ENCODE peak calls at places on chromosomes 11 and 22, in four cellular contexts. One of them, this sample, is unnamed.
A peak's percentile ranks its signal among the peaks of the same experiment; 100 is the strongest.

GRCh38 chr22:41664490-41664889 is 24.2 kb downstream of the SNU13 start:
- DNase-seq in fibroblast of lung: no peak
- DNase-seq in PC-3: peak; percentile 5
- DNase-seq in keratinocyte: no peak
- DNase-seq in this sample: no peak

GRCh38 chr11:7548659-7549283 is 35.0 kb downstream of the PPFIBP2 start:
- DNase-seq in fibroblast of lung: no peak
- DNase-seq in PC-3: peak; percentile 52
- DNase-seq in keratinocyte: no peak
- DNase-seq in this sample: no peak

GRCh38 chr11:72743321-72744221 is 8.6 kb downstream of the ARAP1 start:
- DNase-seq in fibroblast of lung: no peak
- DNase-seq in PC-3: no peak
- DNase-seq in keratinocyte: no peak
- DNase-seq in this sample: no peak

GRCh38 chr11:100791103-100791502 is 104.0 kb downstream of the ARHGAP42 start:
- DNase-seq in fibroblast of lung: no peak
- DNase-seq in PC-3: no peak
- DNase-seq in keratinocyte: no peak
- DNase-seq in this sample: no peak

GRCh38 chr22:41933411-41934177 is 7.0 kb upstream of the TNFRSF13C start:
- DNase-seq in fibroblast of lung: no peak
- DNase-seq in PC-3: no peak
- DNase-seq in keratinocyte: no peak
- DNase-seq in this sample: no peak

GRCh38 chr11:69917529-69917928 is 98.3 kb upstream of the FGF3 start:
- DNase-seq in fibroblast of lung: no peak
- DNase-seq in PC-3: no peak
- DNase-seq in keratinocyte: no peak
- DNase-seq in this sample: no peak

GRCh38 chr11:64546600-64546999 is 44.4 kb upstream of the SLC22A12 start:
- DNase-seq in fibroblast of lung: no peak
- DNase-seq in PC-3: no peak
- DNase-seq in keratinocyte: no peak
- DNase-seq in this sample: no peak

GRCh38 chr11:106061249-106061794 is 15.8 kb downstream of the KBTBD3 start:
- DNase-seq in fibroblast of lung: no peak
- DNase-seq in PC-3: no peak
- DNase-seq in keratinocyte: no peak
- DNase-seq in this sample: no peak

DNA sequence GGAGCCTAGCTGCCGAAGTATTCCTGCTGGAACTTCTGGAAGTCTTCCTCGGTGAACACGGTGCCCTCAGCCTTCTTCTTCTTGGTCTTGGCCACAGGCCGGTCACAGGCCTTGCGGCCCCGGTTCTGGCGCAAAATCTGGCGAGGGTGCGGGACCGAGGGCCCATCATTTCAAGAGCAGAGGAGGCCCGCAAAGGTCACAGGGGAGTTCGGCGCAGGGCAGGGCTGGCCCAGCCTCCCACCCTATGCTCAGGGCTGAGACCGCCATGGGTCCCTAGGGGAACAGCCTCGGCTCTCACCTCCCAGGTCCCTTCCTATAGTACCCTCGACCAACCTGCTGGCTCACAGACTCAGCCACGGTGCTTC is 3.1 kb downstream of the RPS19BP1 start:
- DNase-seq in fibroblast of lung: no peak
- DNase-seq in PC-3: no peak
- DNase-seq in keratinocyte: no peak
- DNase-seq in this sample: no peak
- H3K4me2 ChIP-seq in fibroblast of lung: no peak overlapping the region
- H3K4me2 ChIP-seq in PC-3: peak overlapping the region; percentile 46
- H3K4me2 ChIP-seq in keratinocyte: peak overlapping the region; percentile 3
- H3K4me2 ChIP-seq in this sample: peak overlapping the region; percentile 66

GRCh38 chr11:46277623-46278386 is at the start of gene CREB3L1:
- DNase-seq in fibroblast of lung: peak; percentile 17
- DNase-seq in PC-3: no peak
- DNase-seq in keratinocyte: no peak
- DNase-seq in this sample: no peak
- TF ChIP-seq EZH2 in fibroblast of lung: no peak
- TF ChIP-seq EZH2 in PC-3: peak; percentile 58
- TF ChIP-seq EZH2 in keratinocyte: peak; percentile 70
- TF ChIP-seq EZH2 in this sample: no peak

DNA sequence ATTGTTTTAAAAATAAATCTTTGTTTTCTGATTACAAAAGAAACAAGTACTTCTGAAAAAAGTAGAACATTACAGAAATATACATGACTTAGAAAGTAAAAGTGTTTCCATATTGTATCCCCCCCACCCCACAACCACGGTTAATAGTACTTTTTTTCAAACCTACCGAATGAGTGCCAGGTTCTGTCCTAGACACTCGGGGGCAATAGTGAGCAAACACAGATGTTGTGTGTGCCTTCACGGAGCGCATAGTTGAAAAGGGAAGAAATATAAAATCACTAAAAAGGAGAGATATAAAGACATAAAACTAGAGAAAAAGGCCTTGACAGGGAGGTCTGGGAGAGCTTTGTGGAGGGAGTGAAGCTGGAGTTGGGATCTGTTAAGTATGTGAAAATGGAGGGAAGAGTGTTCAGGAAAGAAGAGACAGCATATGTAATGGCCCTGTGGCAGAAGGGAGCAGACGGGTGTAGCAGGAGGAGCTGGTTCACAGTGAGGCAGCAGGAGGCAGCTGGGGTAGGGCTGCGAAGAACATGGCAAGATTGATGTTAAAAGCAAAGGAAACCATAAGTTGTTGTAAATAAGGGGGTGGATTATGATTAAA is 42.1 kb upstream of the ALX4 start:
- DNase-seq in fibroblast of lung: no peak
- DNase-seq in PC-3: no peak
- DNase-seq in keratinocyte: no peak
- DNase-seq in this sample: no peak
- H3K4me2 ChIP-seq in fibroblast of lung: no peak overlapping the region
- H3K4me2 ChIP-seq in PC-3: no peak overlapping the region
- H3K4me2 ChIP-seq in keratinocyte: no peak overlapping the region
- H3K4me2 ChIP-seq in this sample: no peak overlapping the region

DNA sequence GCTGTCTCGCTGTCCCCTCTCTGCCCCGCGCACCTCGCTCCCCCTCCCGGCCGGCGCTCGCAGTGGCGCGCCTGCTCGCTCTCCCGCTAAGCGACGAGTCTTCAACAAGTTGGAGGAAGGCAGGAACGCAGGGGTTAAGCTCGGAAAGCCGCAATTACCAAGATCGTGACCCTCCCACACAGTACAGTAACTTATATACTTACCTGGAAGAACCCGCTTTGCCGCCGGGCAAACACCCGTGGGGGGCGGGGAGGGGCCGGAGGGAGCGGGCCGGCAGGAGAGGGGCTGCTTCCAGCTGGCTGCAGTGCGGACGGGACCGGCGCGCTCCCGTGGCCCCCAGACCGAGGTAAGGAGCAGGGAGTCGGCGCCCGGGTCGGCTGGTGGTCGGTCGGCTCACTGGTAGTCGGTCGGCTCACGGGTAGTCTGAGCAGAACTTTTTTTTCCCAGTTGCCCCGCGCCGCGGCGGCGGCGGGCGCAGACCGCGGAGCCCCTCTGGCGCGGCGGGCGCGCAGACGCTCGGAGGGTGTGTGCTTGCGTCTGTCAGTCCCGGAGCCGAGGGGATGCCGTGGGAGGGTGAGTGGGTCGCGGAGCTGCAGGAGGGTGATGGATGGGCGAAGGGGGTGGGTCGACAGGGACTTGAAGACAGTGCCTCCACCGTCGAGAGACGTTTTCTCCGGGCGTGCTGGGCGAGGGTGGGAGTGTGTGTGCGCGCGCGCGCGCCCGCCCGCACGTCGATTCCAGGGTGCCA is 101.2 kb upstream of the HSD17B12 start:
- DNase-seq in fibroblast of lung: peak; percentile 37
- DNase-seq in PC-3: peak; percentile 59
- DNase-seq in keratinocyte: no peak
- DNase-seq in this sample: peak; percentile 27
- TF ChIP-seq EZH2 in fibroblast of lung: no peak
- TF ChIP-seq EZH2 in PC-3: no peak
- TF ChIP-seq EZH2 in keratinocyte: peak; percentile 95
- TF ChIP-seq EZH2 in this sample: no peak